ENCODE peak calls at places on chromosomes 1 and 21, in six cellular contexts. One of them, this sample, is unnamed.
A peak's percentile ranks its signal among the peaks of the same experiment; 100 is the strongest.

GRCh38 chr1:4585216-4585615 is 69.2 kb upstream of the AJAP1 start:
- DNase-seq in pulmonary artery endothelial cell: no peak
- DNase-seq in caudate nucleus: no peak
- DNase-seq in nucleus accumbens: no peak
- DNase-seq in HT-29: peak; percentile 11
- DNase-seq in Peyer's patch: no peak
- DNase-seq in this sample: no peak

GRCh38 chr1:153277852-153278251 is 18.4 kb downstream of the LORICRIN start:
- DNase-seq in pulmonary artery endothelial cell: no peak
- DNase-seq in caudate nucleus: no peak
- DNase-seq in nucleus accumbens: no peak
- DNase-seq in HT-29: peak; percentile 70
- DNase-seq in Peyer's patch: peak; percentile 72
- DNase-seq in this sample: no peak

GRCh38 chr1:119453021-119453420 is 38.1 kb downstream of the HSD3B2 start:
- DNase-seq in pulmonary artery endothelial cell: no peak
- DNase-seq in caudate nucleus: no peak
- DNase-seq in nucleus accumbens: no peak
- DNase-seq in HT-29: peak; percentile 12
- DNase-seq in Peyer's patch: no peak
- DNase-seq in this sample: no peak

GRCh38 chr21:36700295-36700960 is 1.5 kb downstream of the SIM2 start:
- DNase-seq in pulmonary artery endothelial cell: no peak
- DNase-seq in caudate nucleus: no peak
- DNase-seq in nucleus accumbens: no peak
- DNase-seq in HT-29: peak; percentile 9
- DNase-seq in Peyer's patch: no peak
- DNase-seq in this sample: no peak

GRCh38 chr1:115129071-115129640 is 39.9 kb upstream of the TSPAN2 start:
- DNase-seq in pulmonary artery endothelial cell: no peak
- DNase-seq in caudate nucleus: no peak
- DNase-seq in nucleus accumbens: no peak
- DNase-seq in HT-29: no peak
- DNase-seq in Peyer's patch: no peak
- DNase-seq in this sample: no peak

GRCh38 chr1:223835754-223836153 is 10.0 kb downstream of the TP53BP2 start:
- DNase-seq in pulmonary artery endothelial cell: no peak
- DNase-seq in caudate nucleus: no peak
- DNase-seq in nucleus accumbens: no peak
- DNase-seq in HT-29: no peak
- DNase-seq in Peyer's patch: no peak
- DNase-seq in this sample: no peak

GRCh38 chr1:17189632-17190525 is 15.0 kb upstream of the PADI1 start:
- DNase-seq in pulmonary artery endothelial cell: no peak
- DNase-seq in caudate nucleus: no peak
- DNase-seq in nucleus accumbens: no peak
- DNase-seq in HT-29: peak; percentile 92
- DNase-seq in Peyer's patch: peak; percentile 29
- DNase-seq in this sample: peak; percentile 93

GRCh38 chr1:109509176-109510134 is at the start of gene AMIGO1:
- DNase-seq in pulmonary artery endothelial cell: no peak
- DNase-seq in caudate nucleus: peak; percentile 25
- DNase-seq in nucleus accumbens: no peak
- DNase-seq in HT-29: peak; percentile 31
- DNase-seq in Peyer's patch: peak; percentile 81
- DNase-seq in this sample: no peak

GRCh38 chr1:52633291-52633754 is 355 bp downstream of the SHISAL2A start:
- DNase-seq in pulmonary artery endothelial cell: no peak
- DNase-seq in caudate nucleus: no peak
- DNase-seq in nucleus accumbens: no peak
- DNase-seq in HT-29: no peak
- DNase-seq in Peyer's patch: peak; percentile 56
- DNase-seq in this sample: no peak

GRCh38 chr1:209748620-209749019 is 7.2 kb upstream of the TRAF3IP3 start:
- DNase-seq in pulmonary artery endothelial cell: no peak
- DNase-seq in caudate nucleus: no peak
- DNase-seq in nucleus accumbens: no peak
- DNase-seq in HT-29: no peak
- DNase-seq in Peyer's patch: no peak
- DNase-seq in this sample: no peak

GRCh38 chr21:42174173-42174572 is 44.8 kb upstream of the ABCG1 start:
- DNase-seq in pulmonary artery endothelial cell: no peak
- DNase-seq in caudate nucleus: no peak
- DNase-seq in nucleus accumbens: no peak
- DNase-seq in HT-29: no peak
- DNase-seq in Peyer's patch: no peak
- DNase-seq in this sample: no peak

GRCh38 chr21:27586986-27587385 is 620.1 kb upstream of the ADAMTS5 start:
- DNase-seq in pulmonary artery endothelial cell: no peak
- DNase-seq in caudate nucleus: no peak
- DNase-seq in nucleus accumbens: no peak
- DNase-seq in HT-29: no peak
- DNase-seq in Peyer's patch: no peak
- DNase-seq in this sample: peak; percentile 43

GRCh38 chr1:177914603-177915002 is 55.3 kb downstream of the SEC16B start:
- DNase-seq in pulmonary artery endothelial cell: no peak
- DNase-seq in caudate nucleus: no peak
- DNase-seq in nucleus accumbens: no peak
- DNase-seq in HT-29: no peak
- DNase-seq in Peyer's patch: no peak
- DNase-seq in this sample: no peak

GRCh38 chr1:93596329-93597089 is 85.1 kb downstream of the BCAR3 start:
- DNase-seq in pulmonary artery endothelial cell: no peak
- DNase-seq in caudate nucleus: no peak
- DNase-seq in nucleus accumbens: no peak
- DNase-seq in HT-29: no peak
- DNase-seq in Peyer's patch: peak; percentile 19
- DNase-seq in this sample: no peak

GRCh38 chr1:200207711-200208126 is 180.2 kb downstream of the NR5A2 start:
- DNase-seq in pulmonary artery endothelial cell: no peak
- DNase-seq in caudate nucleus: no peak
- DNase-seq in nucleus accumbens: no peak
- DNase-seq in HT-29: no peak
- DNase-seq in Peyer's patch: no peak
- DNase-seq in this sample: no peak

GRCh38 chr1:42266253-42267135 is 68.5 kb downstream of the FOXJ3 start:
- DNase-seq in pulmonary artery endothelial cell: no peak
- DNase-seq in caudate nucleus: no peak
- DNase-seq in nucleus accumbens: no peak
- DNase-seq in HT-29: peak; percentile 39
- DNase-seq in Peyer's patch: no peak
- DNase-seq in this sample: no peak

This sample was measured in SJSA1.